ENCODE peak calls at places on chromosomes 16 and 17, in eight cellular contexts. M is AG09319; B is dorsolateral prefrontal cortex; J is colonic mucosa; W is HFF-Myc; U is WTC11; S is CD8-positive, alpha-beta T cell; X is right atrium auricular region. Z is an unnamed sample.

GRCh38 chr16:31695667-31696066 is 168.0 kb downstream of the AHSP start:
- DNase-seq in M (no peak), B (no peak), J (no peak), W (no peak), U (no peak), S (peak), X (no peak), Z (no peak)

GRCh38 chr17:18225562-18226283 is at the start of gene LLGL1:
- DNase-seq in M (no peak), B (no peak), J (no peak), W (no peak), U (peak), S (no peak), X (no peak), Z (no peak)

GRCh38 chr17:31226373-31226772 is 70.7 kb downstream of the OMG start:
- DNase-seq in M (no peak), B (no peak), J (no peak), W (no peak), U (no peak), S (no peak), X (no peak), Z (no peak)

GRCh38 chr17:3992370-3992769 is 28.1 kb upstream of the ATP2A3 start:
- DNase-seq in M (no peak), B (no peak), J (no peak), W (no peak), U (no peak), S (no peak), X (no peak), Z (no peak)

GRCh38 chr16:12801511-12802042 is 2.1 kb downstream of the CPPED1 start:
- DNase-seq in M (peak), B (no peak), J (peak), W (no peak), U (no peak), S (no peak), X (no peak), Z (peak)

GRCh38 chr17:13953871-13954270 is 115.4 kb upstream of the COX10 start:
- DNase-seq in M (no peak), B (no peak), J (no peak), W (no peak), U (no peak), S (no peak), X (no peak), Z (no peak)

GRCh38 chr17:31008374-31009035 is 37.7 kb downstream of the RNF135 start:
- DNase-seq in M (no peak), B (peak), J (peak), W (no peak), U (peak), S (peak), X (peak), Z (no peak)

GRCh38 chr16:54242199-54242598 is 44.4 kb downstream of the IRX3 start:
- DNase-seq in M (no peak), B (no peak), J (no peak), W (no peak), U (peak), S (no peak), X (peak), Z (no peak)

GRCh38 chr16:51988977-51989376 is 558.0 kb downstream of the TOX3 start:
- DNase-seq in M (no peak), B (no peak), J (no peak), W (no peak), U (no peak), S (no peak), X (no peak), Z (no peak)

GRCh38 chr17:57569860-57570259 is 175.2 kb downstream of the CCDC182 start:
- DNase-seq in M (no peak), B (no peak), J (no peak), W (no peak), U (no peak), S (no peak), X (no peak), Z (no peak)

GRCh38 chr17:73338050-73338491 is 26.3 kb upstream of the CDC42EP4 start:
- DNase-seq in M (no peak), B (no peak), J (no peak), W (no peak), U (no peak), S (no peak), X (no peak), Z (no peak)

GRCh38 chr17:48198950-48199541 is 91.5 kb downstream of the SNX11 start:
- DNase-seq in M (no peak), B (no peak), J (peak), W (no peak), U (no peak), S (no peak), X (no peak), Z (no peak)

GRCh38 chr16:58345574-58346354 is 46.5 kb upstream of the GINS3 start:
- DNase-seq in M (no peak), B (no peak), J (no peak), W (no peak), U (no peak), S (no peak), X (no peak), Z (no peak)

GRCh38 chr17:82870541-82870940 is 30.7 kb upstream of the ZNF750 start:
- DNase-seq in M (no peak), B (no peak), J (no peak), W (no peak), U (no peak), S (no peak), X (no peak), Z (no peak)

GRCh38 chr16:55393976-55394375 is 70.0 kb downstream of the IRX6 start:
- DNase-seq in M (no peak), B (no peak), J (no peak), W (no peak), U (no peak), S (no peak), X (no peak), Z (no peak)

DNA sequence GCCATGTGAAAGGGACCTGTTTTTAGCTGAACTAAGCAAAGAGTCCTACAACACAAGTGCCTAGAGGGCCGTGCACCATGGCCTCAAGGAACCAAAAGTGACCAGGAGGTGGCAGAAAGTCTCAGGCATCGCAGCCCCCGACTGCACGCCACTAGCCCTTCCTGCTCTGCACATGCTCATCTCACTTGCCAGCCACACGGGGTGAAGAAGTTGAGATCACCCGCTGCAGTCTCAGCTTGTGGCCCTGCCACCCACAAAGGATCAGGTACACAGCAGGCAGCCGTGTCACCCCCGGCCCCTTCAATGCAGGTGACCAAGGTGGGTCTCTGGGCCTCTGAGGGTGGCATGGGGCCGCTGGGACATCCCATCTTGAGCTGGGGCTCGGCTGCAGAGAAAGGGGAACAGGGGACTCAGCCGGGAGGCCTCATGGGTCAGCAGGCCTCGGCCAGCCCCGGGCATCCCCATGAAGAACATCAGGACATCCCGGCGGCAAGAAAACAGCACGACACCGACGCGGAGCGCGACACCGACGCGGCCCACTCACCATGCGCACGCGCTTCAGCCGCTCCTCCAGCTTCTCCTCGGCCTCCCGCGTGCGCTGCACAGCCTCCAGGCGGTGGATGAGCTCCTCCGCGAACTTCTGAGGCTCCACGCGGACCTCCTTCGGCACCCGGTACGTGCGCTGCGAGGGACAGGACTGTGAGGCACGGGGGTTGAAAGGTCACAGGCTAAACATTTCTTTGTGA is 21.0 kb downstream of the PDIA2 start:
- DNase-seq in M (no peak), B (no peak), J (no peak), W (no peak), U (no peak), S (no peak), X (no peak), Z (no peak)
- TF ChIP-seq CTCF in M (no peak), B (no peak), J (no peak), W (no peak), U (no peak), S (no peak), X (peak), Z (peak)

GRCh38 chr17:8887834-8888703 is 20.6 kb upstream of the PIK3R6 start:
- DNase-seq in M (no peak), B (no peak), J (peak), W (peak), U (peak), S (no peak), X (no peak), Z (no peak)
- TF ChIP-seq CTCF in M (peak), B (no peak), J (no peak), W (peak), U (no peak), S (no peak), X (peak), Z (peak)

GRCh38 chr16:5058476-5058875 is 7.3 kb downstream of the C16orf89 start:
- DNase-seq in M (no peak), B (no peak), J (no peak), W (no peak), U (peak), S (no peak), X (no peak), Z (no peak)
- TF ChIP-seq CTCF in M (no peak), B (no peak), J (no peak), W (peak), U (peak), S (no peak), X (no peak), Z (peak)

GRCh38 chr16:11479916-11480315 is 106.8 kb downstream of the LITAF start:
- DNase-seq in M (no peak), B (no peak), J (no peak), W (no peak), U (no peak), S (no peak), X (no peak), Z (no peak)
- TF ChIP-seq CTCF in M (no peak), B (no peak), J (no peak), W (no peak), U (no peak), S (no peak), X (no peak), Z (no peak)

GRCh38 chr17:34424814-34425490 is 61.9 kb upstream of the CCL1 start:
- DNase-seq in M (no peak), B (no peak), J (no peak), W (no peak), U (peak), S (no peak), X (no peak), Z (no peak)
- TF ChIP-seq CTCF in M (no peak), B (no peak), J (no peak), W (no peak), U (no peak), S (no peak), X (no peak), Z (no peak)

DNA sequence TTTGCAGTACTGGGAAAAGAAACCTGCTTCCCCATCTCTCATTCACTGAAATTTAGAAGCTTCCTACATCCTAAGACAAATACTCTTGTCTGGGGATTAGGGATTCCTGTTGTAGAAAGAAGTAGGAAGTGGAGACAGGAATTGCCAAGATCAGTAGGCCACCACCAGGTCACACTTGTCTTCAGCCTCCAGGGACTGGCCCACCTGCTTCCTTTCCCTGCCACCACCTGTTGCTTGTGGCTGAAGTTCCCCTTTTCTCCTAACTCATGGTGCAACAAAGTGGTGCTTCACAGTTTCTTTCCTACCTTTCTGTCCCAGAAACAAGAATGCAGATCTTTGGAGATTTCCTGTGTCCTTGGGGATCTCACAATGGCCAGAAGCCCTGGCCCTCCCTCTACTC is 82.4 kb downstream of the WNT3 start:
- DNase-seq in M (no peak), B (no peak), J (no peak), W (no peak), U (no peak), S (no peak), X (no peak), Z (no peak)
- TF ChIP-seq CTCF in M (no peak), B (no peak), J (no peak), W (no peak), U (no peak), S (no peak), X (no peak), Z (no peak)

GRCh38 chr16:7182510-7183109 is 150.0 kb upstream of the RBFOX1 start:
- DNase-seq in M (no peak), B (no peak), J (no peak), W (no peak), U (no peak), S (no peak), X (no peak), Z (no peak)

GRCh38 chr16:7185689-7186088 is 147.0 kb upstream of the RBFOX1 start:
- DNase-seq in M (no peak), B (no peak), J (no peak), W (no peak), U (no peak), S (no peak), X (no peak), Z (no peak)

GRCh38 chr16:7185179-7185578 is 147.5 kb upstream of the RBFOX1 start:
- DNase-seq in M (no peak), B (no peak), J (no peak), W (no peak), U (no peak), S (no peak), X (no peak), Z (no peak)

GRCh38 chr16:7177875-7178274 is 154.8 kb upstream of the RBFOX1 start:
- DNase-seq in M (no peak), B (no peak), J (no peak), W (no peak), U (no peak), S (no peak), X (no peak), Z (no peak)

DNA sequence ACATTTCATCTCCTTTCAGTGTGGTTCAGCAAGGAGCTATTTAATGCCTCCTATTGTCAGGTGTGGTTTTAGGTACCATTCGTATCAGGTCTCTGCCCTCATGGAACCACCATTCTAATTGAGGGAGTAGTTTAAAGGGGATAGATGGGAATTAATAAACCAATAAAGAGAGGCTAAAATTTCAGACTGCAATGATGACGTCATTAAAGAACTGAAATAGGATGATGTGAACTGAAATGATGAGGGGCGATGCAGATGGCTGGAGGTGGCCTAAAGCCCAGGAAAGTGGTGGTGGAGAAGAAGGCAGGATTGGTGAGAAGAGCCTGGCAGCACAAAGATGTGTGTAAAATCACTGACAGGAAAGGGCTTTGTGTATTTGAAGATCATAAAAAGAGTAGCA is 148.9 kb upstream of the RBFOX1 start:
- DNase-seq in M (no peak), B (no peak), J (no peak), W (no peak), U (no peak), S (no peak), X (no peak), Z (no peak)
- TF ChIP-seq CTCF in M (no peak), B (no peak), J (no peak), W (no peak), U (no peak), S (no peak), X (no peak), Z (no peak)

Z was measured in astrocyte of the cerebellum.